ENCODE peak calls at places on chromosomes 13 and 19, in seven cellular contexts. Z, O, M, D, K, R and C are unnamed samples.

GRCh38 chr19:49795615-49796014 is 17.5 kb downstream of the FUZ start:
- DNase-seq in Z (no peak), O (no peak), M (no peak), D (no peak), K (no peak), R (no peak), C (no peak)

GRCh38 chr19:10353793-10354391 is 14.5 kb upstream of the ICAM3 start:
- DNase-seq in Z (peak), O (no peak), M (no peak), D (no peak), K (no peak), R (peak), C (peak)

GRCh38 chr13:24717217-24717616 is 37.0 kb downstream of the ATP12A start:
- DNase-seq in Z (no peak), O (no peak), M (no peak), D (no peak), K (no peak), R (no peak), C (no peak)

GRCh38 chr13:21837841-21838551 is 167.1 kb downstream of the FGF9 start:
- DNase-seq in Z (no peak), O (no peak), M (no peak), D (no peak), K (no peak), R (no peak), C (no peak)

GRCh38 chr13:73740681-73741080 is 393.5 kb downstream of the KLF12 start:
- DNase-seq in Z (no peak), O (no peak), M (no peak), D (no peak), K (peak), R (no peak), C (no peak)

GRCh38 chr19:710767-711166 is 2.0 kb downstream of the PALM start:
- DNase-seq in Z (peak), O (no peak), M (no peak), D (no peak), K (no peak), R (no peak), C (no peak)

GRCh38 chr19:538641-539428 is 5.0 kb upstream of the GZMM start:
- DNase-seq in Z (no peak), O (no peak), M (no peak), D (no peak), K (no peak), R (no peak), C (no peak)

GRCh38 chr19:47097396-47098217 is 16.0 kb downstream of the ZC3H4 start:
- DNase-seq in Z (peak), O (peak), M (no peak), D (no peak), K (no peak), R (no peak), C (no peak)

GRCh38 chr13:107095876-107096275 is 527.9 kb upstream of the ARGLU1 start:
- DNase-seq in Z (no peak), O (no peak), M (no peak), D (no peak), K (no peak), R (no peak), C (no peak)

GRCh38 chr13:27381601-27382000 is 42.8 kb upstream of the GTF3A start:
- DNase-seq in Z (no peak), O (no peak), M (no peak), D (no peak), K (no peak), R (no peak), C (no peak)

DNA sequence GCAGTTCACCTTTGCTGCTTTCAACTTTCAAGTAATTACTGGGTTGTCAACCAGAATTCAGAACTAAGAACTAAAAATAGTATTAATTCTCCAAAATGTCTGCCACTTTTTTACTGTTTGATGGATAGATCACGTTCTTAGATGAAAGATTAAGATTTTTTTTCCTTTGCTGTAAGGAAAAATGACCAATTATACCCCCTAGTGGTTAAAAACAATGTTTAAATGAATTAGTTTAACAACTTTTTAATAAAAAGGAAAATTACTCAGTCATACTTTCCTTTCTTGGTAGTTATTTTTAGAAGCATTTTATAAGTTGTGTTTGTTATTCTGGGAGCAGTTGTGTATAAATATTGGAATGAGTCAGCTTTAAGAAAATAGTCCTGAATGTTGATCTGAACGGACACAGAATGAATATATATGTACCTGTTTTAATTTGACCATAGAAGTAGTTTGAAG is 4.6 kb downstream of the TM9SF2 start:
- DNase-seq in Z (no peak), O (no peak), M (no peak), D (no peak), K (no peak), R (no peak), C (no peak)
- TF ChIP-seq CTCF in Z (peak), O (no peak), M (peak), D (peak), K (peak), R (peak), C (peak)

GRCh38 chr13:19153782-19154450 is 27.7 kb downstream of the TUBA3C start:
- DNase-seq in Z (no peak), O (no peak), M (no peak), D (no peak), K (no peak), R (no peak), C (no peak)
- TF ChIP-seq CTCF in Z (no peak), O (no peak), M (peak), D (peak), K (no peak), R (peak), C (no peak)

GRCh38 chr19:21358768-21359451 is at the start of gene ZNF738:
- DNase-seq in Z (peak), O (peak), M (peak), D (peak), K (peak), R (peak), C (peak)
- TF ChIP-seq CTCF in Z (no peak), O (no peak), M (no peak), D (no peak), K (no peak), R (no peak), C (no peak)

GRCh38 chr13:113058129-113058987 is 47.2 kb upstream of the F7 start:
- DNase-seq in Z (peak), O (no peak), M (no peak), D (no peak), K (no peak), R (no peak), C (no peak)
- TF ChIP-seq CTCF in Z (no peak), O (no peak), M (no peak), D (no peak), K (no peak), R (no peak), C (no peak)

GRCh38 chr13:30453727-30454126 is 12.0 kb downstream of the HMGB1 start:
- DNase-seq in Z (no peak), O (no peak), M (no peak), D (no peak), K (no peak), R (no peak), C (no peak)
- TF ChIP-seq CTCF in Z (no peak), O (no peak), M (no peak), D (peak), K (peak), R (no peak), C (peak)